ENCODE peak calls at places on chromosomes 3 and 15, in four cellular contexts. Y, C, N and P are unnamed samples.

GRCh38 chr3:35276616-35277015 is 362.7 kb upstream of the ARPP21 start:
- DNase-seq in Y (no peak), C (no peak), N (no peak), P (no peak)

GRCh38 chr3:162525052-162525451 is 1028.4 kb downstream of the OTOL1 start:
- DNase-seq in Y (no peak), C (no peak), N (no peak), P (no peak)

GRCh38 chr3:145767909-145768308 is 393.1 kb downstream of the PLOD2 start:
- DNase-seq in Y (no peak), C (no peak), N (no peak), P (no peak)

GRCh38 chr15:22980189-22981136 is at the start of gene CYFIP1:
- DNase-seq in Y (peak), C (peak), N (peak), P (peak)

GRCh38 chr3:17901893-17902292 is 159.5 kb upstream of the TBC1D5 start:
- DNase-seq in Y (no peak), C (no peak), N (no peak), P (no peak)

GRCh38 chr15:93866996-93867395 is 364.4 kb upstream of the MCTP2 start:
- DNase-seq in Y (no peak), C (no peak), N (no peak), P (no peak)

GRCh38 chr15:37093480-37094410 is 6.6 kb downstream of the MEIS2 start:
- DNase-seq in Y (peak), C (no peak), N (no peak), P (no peak)

GRCh38 chr3:42632146-42632545 is 21.4 kb upstream of the ZBTB47 start:
- DNase-seq in Y (no peak), C (no peak), N (no peak), P (no peak)

GRCh38 chr3:191762323-191762960 is 301.5 kb downstream of the PYDC2 start:
- DNase-seq in Y (no peak), C (no peak), N (no peak), P (no peak)

GRCh38 chr3:138263104-138263503 is 66.5 kb downstream of the NME9 start:
- DNase-seq in Y (no peak), C (no peak), N (no peak), P (no peak)

GRCh38 chr3:193825617-193826016 is 232.6 kb downstream of the OPA1 start:
- DNase-seq in Y (no peak), C (no peak), N (no peak), P (no peak)

GRCh38 chr3:135896613-135897012 is 68.9 kb upstream of the PPP2R3A start:
- DNase-seq in Y (no peak), C (no peak), N (no peak), P (no peak)

DNA sequence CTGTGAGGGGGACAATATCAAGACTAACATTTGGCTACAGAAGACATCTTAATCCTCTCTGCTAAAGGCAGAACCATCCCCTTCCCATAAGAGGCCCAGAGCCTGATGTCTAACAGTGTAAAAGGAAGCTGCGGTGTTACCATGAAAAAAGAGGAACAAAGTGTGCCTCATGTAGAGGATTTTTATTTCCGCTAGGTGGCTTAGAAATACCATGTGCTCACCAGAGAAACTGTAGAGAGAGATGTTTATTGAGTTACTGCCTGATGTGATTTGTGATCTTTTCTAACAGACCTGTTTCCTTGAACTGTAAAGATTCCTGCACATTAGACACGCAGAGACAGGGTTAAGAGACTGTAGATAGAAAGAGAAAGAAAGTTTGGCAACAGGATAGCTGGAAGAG is 22.1 kb downstream of the OR5H15 start:
- DNase-seq in Y (no peak), C (no peak), N (no peak), P (no peak)
- TF ChIP-seq CTCF in Y (no peak), C (peak), N (no peak), P (peak)

DNA sequence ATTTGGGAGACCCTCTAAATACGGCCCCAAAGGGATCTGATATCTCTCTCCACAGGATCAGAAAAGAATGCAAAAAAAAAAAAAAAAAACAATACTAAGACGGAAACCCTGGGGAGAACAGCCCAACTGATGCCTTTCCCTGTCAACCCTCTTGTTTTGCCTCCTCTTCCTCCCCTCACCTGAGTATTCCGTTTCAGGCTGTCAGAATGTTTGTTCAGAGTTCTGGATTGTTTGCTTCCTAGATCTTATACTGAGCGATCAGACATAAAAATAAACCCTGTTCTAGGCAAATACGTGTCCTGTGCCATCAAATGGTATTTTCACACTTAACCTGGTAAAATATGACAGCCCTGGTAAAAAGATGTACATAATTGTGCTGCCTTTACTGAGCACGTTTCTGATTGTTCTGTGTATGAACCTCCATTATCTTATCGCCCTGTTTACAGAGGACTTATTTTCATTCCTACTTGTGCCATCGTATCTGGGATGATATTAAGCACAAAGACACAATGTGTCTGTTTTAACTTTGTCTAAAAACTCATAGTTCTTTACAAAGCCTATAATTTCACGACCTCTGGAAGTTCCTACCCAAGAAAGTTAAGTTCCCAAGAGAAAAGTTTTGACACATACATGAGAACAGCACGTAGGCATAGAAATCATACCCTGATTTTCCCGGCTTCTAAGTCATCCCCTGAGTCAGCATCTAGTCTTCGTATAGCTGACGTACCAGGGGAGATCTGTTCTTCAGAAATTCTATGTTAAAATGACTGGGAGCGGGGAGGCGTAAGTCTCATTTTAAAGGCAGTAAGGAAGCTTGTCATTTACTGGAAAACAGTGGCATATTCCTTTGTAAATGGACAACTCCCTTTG is 856 bp downstream of the ZBTB38 start:
- DNase-seq in Y (no peak), C (no peak), N (no peak), P (no peak)
- H3K4me3 ChIP-seq in Y (peak), C (no peak), N (peak), P (peak)

GRCh38 chr3:124032881-124033359 is 41.0 kb upstream of the ROPN1 start:
- DNase-seq in Y (peak), C (peak), N (peak), P (no peak)
- TF ChIP-seq CTCF in Y (peak), C (peak), N (peak), P (peak)

DNA sequence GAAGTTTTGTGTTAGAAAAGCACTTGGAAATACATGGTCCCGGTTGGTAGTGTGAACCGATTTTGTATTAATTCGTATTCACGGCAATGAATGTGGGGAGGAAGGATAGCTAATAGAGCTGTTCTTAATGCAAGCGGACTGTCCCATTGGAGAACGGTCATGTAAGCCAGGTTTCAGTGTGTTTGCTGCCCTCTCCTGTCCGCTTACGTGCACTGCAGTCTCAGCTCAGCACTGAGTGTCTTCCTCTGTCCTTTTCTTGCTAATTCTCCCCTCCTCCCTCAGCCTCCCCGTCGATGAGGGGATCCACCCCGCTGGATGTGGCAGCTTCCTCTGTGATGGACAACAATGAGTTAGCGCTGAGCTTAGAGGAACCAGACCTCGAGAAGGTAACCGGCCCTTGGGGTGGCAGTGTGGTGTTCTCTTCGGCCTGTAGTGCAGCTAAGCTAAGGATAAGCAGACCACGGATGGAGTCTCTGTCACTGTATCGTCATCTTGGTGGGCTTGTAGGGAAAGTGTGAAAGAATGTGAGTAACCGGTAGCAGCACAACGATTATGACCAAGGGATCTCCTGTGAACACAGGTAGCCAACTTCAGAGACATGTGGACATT is 267.5 kb upstream of the CHRM5 start:
- DNase-seq in Y (peak), C (peak), N (peak), P (no peak)
- H3K4me3 ChIP-seq in Y (no peak), C (no peak), N (no peak), P (no peak)

GRCh38 chr15:99131441-99132023 is 26.7 kb downstream of the SYNM start:
- DNase-seq in Y (no peak), C (no peak), N (no peak), P (peak)

GRCh38 chr15:99130314-99130713 is 25.4 kb downstream of the SYNM start:
- DNase-seq in Y (no peak), C (no peak), N (no peak), P (no peak)

GRCh38 chr15:99132584-99133287 is 27.9 kb downstream of the SYNM start:
- DNase-seq in Y (no peak), C (no peak), N (no peak), P (no peak)

GRCh38 chr15:99130765-99131440 is 26.0 kb downstream of the SYNM start:
- DNase-seq in Y (no peak), C (no peak), N (no peak), P (no peak)

GRCh38 chr15:99132122-99132521 is 27.2 kb downstream of the SYNM start:
- DNase-seq in Y (no peak), C (no peak), N (no peak), P (no peak)
- TF ChIP-seq CTCF in Y (no peak), C (no peak), N (no peak), P (no peak)

DNA sequence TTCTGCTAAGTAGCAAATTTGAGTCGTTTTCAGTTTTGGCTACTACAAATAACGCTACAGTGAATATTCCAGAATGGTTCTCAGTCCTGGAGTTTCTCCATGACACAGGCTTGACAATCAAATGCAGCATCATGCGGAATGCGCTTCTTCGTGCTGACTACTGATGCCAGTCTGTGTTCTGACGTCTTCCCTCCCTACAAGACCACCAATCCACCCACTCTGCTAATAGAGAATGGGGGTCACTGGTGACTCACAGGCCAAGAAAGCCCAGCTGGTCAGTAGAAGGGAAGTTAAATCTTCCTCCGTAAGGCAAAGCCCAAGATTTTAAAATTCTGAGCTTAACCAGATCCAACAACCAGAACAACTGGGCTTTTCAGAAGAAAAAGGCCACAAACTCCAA is 115.1 kb downstream of the XXYLT1 start:
- DNase-seq in Y (no peak), C (no peak), N (no peak), P (no peak)
- H3K4me3 ChIP-seq in Y (no peak), C (no peak), N (no peak), P (no peak)

GRCh38 chr3:28916713-28917499 is 364.0 kb upstream of the RBMS3 start:
- DNase-seq in Y (peak), C (peak), N (peak), P (no peak)
- TF ChIP-seq CTCF in Y (peak), C (peak), N (no peak), P (no peak)

DNA sequence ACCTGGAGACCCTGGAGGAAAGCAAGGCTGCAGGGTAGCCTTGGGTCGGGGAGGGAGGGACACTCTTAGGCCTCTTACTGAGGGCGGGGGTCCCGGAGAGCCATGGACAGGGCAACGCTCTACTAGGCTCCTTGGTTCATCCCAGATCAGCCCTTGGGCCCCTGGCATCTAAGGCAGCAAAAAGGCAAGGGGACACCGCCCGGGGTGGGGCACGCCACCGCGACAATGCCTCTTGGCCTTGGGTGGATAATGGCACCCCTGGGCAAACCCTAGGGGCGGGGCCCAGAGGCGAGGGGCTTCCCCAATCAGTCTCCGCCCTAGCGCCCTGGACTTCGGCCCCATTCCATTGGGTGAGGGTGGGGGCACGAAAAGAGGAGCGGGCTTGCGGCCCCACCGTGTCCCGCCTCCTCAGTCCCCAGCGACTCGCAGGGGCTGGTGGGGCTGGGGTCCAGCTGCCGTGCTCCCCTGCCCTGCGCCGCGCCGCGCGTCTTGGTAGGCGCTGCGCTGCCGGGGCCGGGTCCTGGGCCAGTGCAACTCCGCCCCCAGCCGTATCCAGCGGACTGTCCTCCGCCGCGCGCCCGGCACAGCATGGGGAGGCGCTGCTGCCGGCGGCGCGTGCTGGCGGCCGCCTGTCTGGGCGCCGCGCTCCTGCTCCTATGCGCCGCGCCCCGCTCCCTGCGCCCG is at the start of gene CHST13:
- DNase-seq in Y (no peak), C (peak), N (peak), P (no peak)
- H3K4me3 ChIP-seq in Y (no peak), C (no peak), N (peak), P (peak)

DNA sequence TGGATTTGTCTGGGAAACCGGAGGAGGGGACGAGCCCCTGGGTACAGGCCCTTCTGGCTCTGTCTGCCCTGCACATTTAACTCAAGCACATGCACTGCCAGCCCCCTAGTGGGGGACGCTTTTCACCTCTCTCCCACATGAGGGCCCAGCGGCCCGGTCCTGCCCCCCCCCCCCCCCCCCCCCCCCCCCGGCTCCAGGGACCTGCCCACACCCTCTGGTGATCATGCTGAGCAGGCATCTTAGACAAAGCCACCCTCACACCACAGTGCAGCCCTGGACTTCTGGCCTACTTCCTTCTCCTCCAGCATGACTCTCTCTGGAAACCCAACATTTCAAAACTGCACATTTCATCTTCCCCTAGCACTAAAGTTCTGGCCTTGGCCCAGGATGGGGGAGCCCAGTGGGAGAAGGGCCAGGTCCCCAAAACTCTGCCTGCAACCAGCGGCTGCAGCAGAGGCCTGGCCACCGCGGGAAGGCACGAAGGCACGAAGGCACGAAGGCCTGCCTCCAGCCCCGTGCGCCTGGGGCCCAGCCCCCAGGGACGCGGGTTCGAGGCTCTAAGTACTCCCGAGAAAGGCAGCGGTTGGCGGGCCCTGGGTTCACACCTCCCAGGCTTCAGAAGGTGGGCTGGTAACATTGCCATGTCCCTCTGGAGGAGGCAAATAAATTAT is 14.1 kb downstream of the KLF15 start:
- DNase-seq in Y (peak), C (no peak), N (peak), P (peak)
- TF ChIP-seq CTCF in Y (no peak), C (no peak), N (no peak), P (no peak)